ENCODE peak calls at places on chromosomes 7 and 10, in five cellular contexts. One of them, this sample, is unnamed.

GRCh38 chr7:143882020-143882610 is 19.9 kb downstream of the TCAF1 start:
- DNase-seq in GM12878: no peak
- DNase-seq in H1: no peak
- DNase-seq in HepG2: peak; percentile 87
- DNase-seq in NT2/D1: no peak
- DNase-seq in this sample: no peak

GRCh38 chr10:119206603-119207366 is 586 bp upstream of the GRK5 start:
- DNase-seq in GM12878: no peak
- DNase-seq in H1: no peak
- DNase-seq in HepG2: no peak
- DNase-seq in NT2/D1: no peak
- DNase-seq in this sample: peak; percentile 88

GRCh38 chr7:40232242-40232929 is 97.6 kb downstream of the SUGCT start:
- DNase-seq in GM12878: no peak
- DNase-seq in H1: no peak
- DNase-seq in HepG2: peak; percentile 43
- DNase-seq in NT2/D1: peak; percentile 38
- DNase-seq in this sample: peak; percentile 32

GRCh38 chr7:146700015-146700560 is 583.5 kb downstream of the CNTNAP2 start:
- DNase-seq in GM12878: no peak
- DNase-seq in H1: no peak
- DNase-seq in HepG2: no peak
- DNase-seq in NT2/D1: no peak
- DNase-seq in this sample: no peak

GRCh38 chr7:50206521-50207250 is 97.8 kb upstream of the IKZF1 start:
- DNase-seq in GM12878: no peak
- DNase-seq in H1: no peak
- DNase-seq in HepG2: peak; percentile 40
- DNase-seq in NT2/D1: no peak
- DNase-seq in this sample: no peak

GRCh38 chr7:136353287-136353686 is 376.1 kb upstream of the MTPN start:
- DNase-seq in GM12878: no peak
- DNase-seq in H1: no peak
- DNase-seq in HepG2: no peak
- DNase-seq in NT2/D1: no peak
- DNase-seq in this sample: no peak

GRCh38 chr10:112631501-112632410 is 184.7 kb downstream of the VTI1A start:
- DNase-seq in GM12878: no peak
- DNase-seq in H1: no peak
- DNase-seq in HepG2: peak; percentile 98
- DNase-seq in NT2/D1: no peak
- DNase-seq in this sample: no peak

GRCh38 chr7:151125459-151125834 is 39.2 kb downstream of the AGAP3 start:
- DNase-seq in GM12878: no peak
- DNase-seq in H1: no peak
- DNase-seq in HepG2: no peak
- DNase-seq in NT2/D1: no peak
- DNase-seq in this sample: no peak

GRCh38 chr10:78576276-78576675 is 492.5 kb upstream of the ZMIZ1 start:
- DNase-seq in GM12878: no peak
- DNase-seq in H1: no peak
- DNase-seq in HepG2: no peak
- DNase-seq in NT2/D1: no peak
- DNase-seq in this sample: no peak

GRCh38 chr10:52778511-52779392 is 6.2 kb upstream of the MBL2 start:
- DNase-seq in GM12878: no peak
- DNase-seq in H1: peak; percentile 21
- DNase-seq in HepG2: peak; percentile 41
- DNase-seq in NT2/D1: peak; percentile 20
- DNase-seq in this sample: no peak
- TF ChIP-seq SUZ12 in GM12878: no peak
- TF ChIP-seq SUZ12 in H1: no peak
- TF ChIP-seq SUZ12 in HepG2: no peak
- TF ChIP-seq SUZ12 in NT2/D1: no peak
- TF ChIP-seq SUZ12 in this sample: no peak

GRCh38 chr10:6445671-6446278 is 134.3 kb downstream of the PRKCQ start:
- DNase-seq in GM12878: no peak
- DNase-seq in H1: no peak
- DNase-seq in HepG2: peak; percentile 10
- DNase-seq in NT2/D1: peak; percentile 5
- DNase-seq in this sample: peak; percentile 38
- TF ChIP-seq SUZ12 in GM12878: no peak
- TF ChIP-seq SUZ12 in H1: no peak
- TF ChIP-seq SUZ12 in HepG2: no peak
- TF ChIP-seq SUZ12 in NT2/D1: no peak
- TF ChIP-seq SUZ12 in this sample: no peak

GRCh38 chr7:90708841-90709317 is 112.8 kb downstream of the CDK14 start:
- DNase-seq in GM12878: peak; percentile 67
- DNase-seq in H1: no peak
- DNase-seq in HepG2: peak; percentile 43
- DNase-seq in NT2/D1: peak; percentile 36
- DNase-seq in this sample: peak; percentile 43
- TF ChIP-seq SUZ12 in GM12878: no peak
- TF ChIP-seq SUZ12 in H1: no peak
- TF ChIP-seq SUZ12 in HepG2: no peak
- TF ChIP-seq SUZ12 in NT2/D1: no peak
- TF ChIP-seq SUZ12 in this sample: no peak

GRCh38 chr10:131196176-131196885 is 115.2 kb downstream of the TCERG1L start:
- DNase-seq in GM12878: no peak
- DNase-seq in H1: no peak
- DNase-seq in HepG2: no peak
- DNase-seq in NT2/D1: no peak
- DNase-seq in this sample: no peak

GRCh38 chr10:131200856-131201470 is 110.6 kb downstream of the TCERG1L start:
- DNase-seq in GM12878: no peak
- DNase-seq in H1: no peak
- DNase-seq in HepG2: no peak
- DNase-seq in NT2/D1: no peak
- DNase-seq in this sample: no peak

GRCh38 chr10:131199646-131200045 is 111.9 kb downstream of the TCERG1L start:
- DNase-seq in GM12878: no peak
- DNase-seq in H1: no peak
- DNase-seq in HepG2: no peak
- DNase-seq in NT2/D1: no peak
- DNase-seq in this sample: no peak

GRCh38 chr10:131198843-131199242 is 112.7 kb downstream of the TCERG1L start:
- DNase-seq in GM12878: no peak
- DNase-seq in H1: no peak
- DNase-seq in HepG2: no peak
- DNase-seq in NT2/D1: no peak
- DNase-seq in this sample: no peak

GRCh38 chr10:131198401-131198800 is 113.1 kb downstream of the TCERG1L start:
- DNase-seq in GM12878: no peak
- DNase-seq in H1: no peak
- DNase-seq in HepG2: no peak
- DNase-seq in NT2/D1: no peak
- DNase-seq in this sample: no peak
- TF ChIP-seq SUZ12 in GM12878: no peak
- TF ChIP-seq SUZ12 in H1: no peak
- TF ChIP-seq SUZ12 in HepG2: no peak
- TF ChIP-seq SUZ12 in NT2/D1: no peak
- TF ChIP-seq SUZ12 in this sample: no peak

GRCh38 chr10:35598379-35598778 is 6.8 kb upstream of the GJD4 start:
- DNase-seq in GM12878: no peak
- DNase-seq in H1: no peak
- DNase-seq in HepG2: peak; percentile 13
- DNase-seq in NT2/D1: no peak
- DNase-seq in this sample: peak; percentile 14
- TF ChIP-seq SUZ12 in GM12878: no peak
- TF ChIP-seq SUZ12 in H1: no peak
- TF ChIP-seq SUZ12 in HepG2: no peak
- TF ChIP-seq SUZ12 in NT2/D1: no peak
- TF ChIP-seq SUZ12 in this sample: no peak

DNA sequence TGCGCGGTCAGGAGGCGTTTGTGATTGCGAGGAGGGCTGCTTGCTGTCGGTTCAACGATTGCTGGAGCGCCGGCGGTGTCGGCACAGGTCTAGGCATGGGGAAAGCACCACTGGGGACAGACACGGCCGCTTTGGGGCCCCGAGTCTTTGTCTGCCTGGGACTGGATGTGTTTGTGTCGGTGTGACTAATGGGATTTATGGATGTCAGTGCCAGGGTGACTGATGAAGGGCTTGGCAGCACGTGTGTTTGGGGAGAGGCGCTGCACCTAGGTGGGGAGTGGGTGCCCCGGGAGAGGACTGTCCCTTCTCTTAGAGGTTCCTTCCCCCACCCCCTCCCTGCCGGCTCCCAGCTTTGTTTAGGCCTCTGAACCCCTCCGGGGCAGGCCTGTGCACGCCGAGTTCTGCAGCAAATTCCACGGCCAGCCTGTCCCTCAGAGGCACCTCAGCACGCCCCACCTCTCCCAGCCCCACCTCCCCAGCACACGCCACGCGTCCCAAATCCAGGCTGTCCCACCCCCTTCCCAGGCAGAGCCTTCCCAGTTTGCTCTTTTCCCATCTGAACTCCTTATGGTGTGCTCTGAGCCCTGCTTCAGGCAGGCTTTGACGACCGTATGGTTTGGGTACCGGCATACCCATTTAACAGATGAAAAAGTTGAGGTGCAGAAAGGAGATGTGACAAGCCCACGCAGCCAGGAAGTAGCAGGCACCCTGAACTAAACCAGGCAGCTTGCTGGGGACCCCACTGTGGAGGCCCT is 6.4 kb upstream of the TNRC18 start:
- DNase-seq in GM12878: no peak
- DNase-seq in H1: no peak
- DNase-seq in HepG2: no peak
- DNase-seq in NT2/D1: no peak
- DNase-seq in this sample: no peak
- TF ChIP-seq SUZ12 in GM12878: no peak
- TF ChIP-seq SUZ12 in H1: no peak
- TF ChIP-seq SUZ12 in HepG2: no peak
- TF ChIP-seq SUZ12 in NT2/D1: no peak
- TF ChIP-seq SUZ12 in this sample: no peak

This sample was measured in HEK293T.